ENCODE peak calls at places on chromosomes 7 and 10, in four cellular contexts. V is transverse colon, F is mesendoderm, I is bronchial epithelial cell. Y is an unnamed sample. For H3K27me3, the result is how much of the 10 kb centered on the place peaks cover.

GRCh38 chr7:7702826-7703225 is 15.6 kb downstream of the RPA3 start:
- DNase-seq in F (no peak), I (no peak), V (no peak), Y (no peak)

GRCh38 chr10:92350411-92350810 is 59.4 kb downstream of the MARCHF5 start:
- DNase-seq in V (no peak), F (peak), I (no peak), Y (no peak)

GRCh38 chr10:97314677-97315076 is 4.4 kb upstream of the FRAT1 start:
- DNase-seq in V (no peak), I (peak), F (no peak), Y (no peak)

GRCh38 chr10:58210160-58210559 is 57.5 kb downstream of the IPMK start:
- DNase-seq in I (no peak), F (peak), V (no peak), Y (no peak)

GRCh38 chr10:28946479-28946878 is 269.2 kb downstream of the BAMBI start:
- DNase-seq in F (no peak), V (no peak), I (no peak), Y (no peak)

GRCh38 chr10:5812283-5813090 is 747 bp downstream of the GDI2 start:
- DNase-seq in F (peak), I (no peak), V (peak), Y (peak)

GRCh38 chr7:156153590-156153989 is 341.3 kb upstream of the SHH start:
- DNase-seq in I (no peak), F (no peak), V (no peak), Y (no peak)

GRCh38 chr10:122263971-122264370 is 7.1 kb upstream of the BTBD16 start:
- DNase-seq in F (no peak), I (peak), V (no peak), Y (peak)

GRCh38 chr7:37920305-37920618 is 178 bp upstream of the EPDR1 start:
- DNase-seq in F (no peak), V (no peak), I (peak), Y (no peak)

GRCh38 chr10:29163746-29164145 is 125.1 kb upstream of the LYZL1 start:
- DNase-seq in I (peak), V (no peak), F (no peak), Y (peak)

GRCh38 chr10:29417324-29417723 is 128.5 kb downstream of the LYZL1 start:
- DNase-seq in F (no peak), I (no peak), V (no peak), Y (no peak)

GRCh38 chr10:78756604-78757442 is 311.9 kb upstream of the ZMIZ1 start:
- DNase-seq in I (peak), F (peak), V (peak), Y (peak)

GRCh38 chr10:7277874-7278273 is 133.0 kb downstream of the SFMBT2 start:
- DNase-seq in F (no peak), V (no peak), I (no peak), Y (no peak)

GRCh38 chr10:48237225-48237855 is 37.2 kb downstream of the FRMPD2 start:
- DNase-seq in F (no peak), V (no peak), I (no peak), Y (no peak)

GRCh38 chr7:121531175-121532070 is 135.3 kb upstream of the FAM3C start:
- DNase-seq in V (no peak), I (peak), F (peak), Y (peak)

GRCh38 chr10:79221110-79222051 is 125.9 kb upstream of the PPIF start:
- DNase-seq in I (peak), V (peak), F (peak), Y (no peak)

GRCh38 chr10:99809931-99810615 is 27.6 kb downstream of the ABCC2 start:
- DNase-seq in V (no peak), F (no peak), I (no peak), Y (no peak)

GRCh38 chr10:124717911-124718734 is 26.1 kb downstream of the FAM53B start:
- DNase-seq in I (peak), V (no peak), F (no peak), Y (no peak)

GRCh38 chr10:50260791-50261281 is 9.5 kb upstream of the ASAH2 start:
- DNase-seq in V (no peak), F (no peak), I (peak), Y (no peak)

GRCh38 chr7:6198687-6199595 is 73.5 kb downstream of the CYTH3 start:
- DNase-seq in V (no peak), I (no peak), F (peak), Y (peak)

GRCh38 chr10:118776033-118776432 is 21.3 kb upstream of the CACUL1 start:
- DNase-seq in F (no peak), V (no peak), I (no peak), Y (no peak)

GRCh38 chr10:96129387-96130325 is at the start of gene ZNF518A:
- DNase-seq in V (peak), I (peak), F (peak), Y (peak)
- H3K27me3 ChIP-seq in V (under half), I (under half), F (under half), Y (under half)

DNA sequence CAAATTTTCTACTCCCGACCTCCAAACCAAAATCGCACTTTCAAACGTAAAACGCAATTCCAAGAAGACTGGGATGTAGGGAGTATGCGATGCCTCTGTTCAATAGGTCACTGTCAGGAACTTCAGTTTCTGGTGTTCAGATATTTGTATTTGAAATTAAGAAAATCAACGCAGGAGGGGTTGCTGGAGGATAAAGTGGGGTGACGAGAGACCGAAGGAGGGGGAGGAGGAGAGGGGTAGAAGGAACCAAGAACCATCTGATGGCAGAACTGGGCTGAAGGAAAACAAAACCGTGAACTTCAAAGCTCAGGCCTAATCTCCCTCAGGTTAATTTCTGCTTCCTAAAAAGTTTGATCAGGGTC is 293.8 kb upstream of the NFE2L3 start:
- DNase-seq in V (no peak), F (no peak), I (no peak), Y (no peak)
- H3K27me3 ChIP-seq in V (half or more), F (under half), I (under half), Y (under half)

DNA sequence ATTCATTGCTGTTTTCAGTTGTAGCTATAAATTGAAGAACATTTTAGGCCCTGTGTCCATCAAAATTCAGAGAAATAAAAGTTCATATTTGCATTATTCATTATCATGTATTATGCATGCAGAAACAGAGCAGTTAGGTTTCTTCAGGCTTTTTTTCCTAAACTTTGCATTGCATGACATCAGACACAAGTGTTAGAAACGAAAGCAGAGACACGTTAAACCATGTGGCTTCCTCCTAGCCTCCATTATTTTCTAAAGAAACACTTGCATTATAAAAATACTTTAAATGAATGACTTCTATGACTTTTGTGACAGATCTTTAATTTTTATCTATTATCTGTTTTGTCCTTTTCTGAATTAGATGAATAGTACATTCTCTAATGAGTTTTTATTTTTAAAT is 8.8 kb upstream of the EBLN1 start:
- DNase-seq in F (no peak), V (no peak), I (no peak), Y (no peak)
- H3K27me3 ChIP-seq in F (under half), V (under half), I (under half), Y (under half)

DNA sequence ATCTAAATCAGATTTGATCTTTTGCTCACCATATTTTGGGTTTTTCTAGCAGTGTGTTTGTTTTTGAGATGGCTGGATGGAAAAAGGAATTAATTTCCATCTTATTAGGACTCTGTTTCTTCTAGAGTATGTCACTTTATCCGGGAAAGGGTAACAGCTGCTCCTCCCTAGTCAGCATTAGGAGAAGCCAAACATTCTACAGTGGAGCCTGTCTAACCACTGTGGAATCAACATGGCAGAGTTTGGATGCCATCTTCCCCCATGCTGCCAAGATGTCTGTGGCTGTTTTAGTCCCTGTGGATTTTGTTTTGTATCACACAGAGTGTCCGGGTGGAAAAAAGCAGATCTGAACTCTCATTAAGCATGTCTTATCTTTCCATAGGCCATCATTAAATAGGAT is 16.0 kb upstream of the LMOD2 start:
- DNase-seq in V (no peak), I (no peak), F (no peak), Y (no peak)
- H3K27me3 ChIP-seq in V (under half), I (under half), F (under half), Y (under half)